ENCODE peak calls at places on chromosomes 5 and 9, in four cellular contexts. V is upper lobe of left lung, P is right lobe of liver, O is foreskin keratinocyte. G is an unnamed sample. For H3K27me3, the result is how much of the 10 kb centered on the place peaks cover.

GRCh38 chr5:57989378-57989777 is 470.5 kb downstream of the PLK2 start:
- ATAC-seq in V (no peak), P (no peak), O (peak), G (no peak)

GRCh38 chr9:23725279-23725946 is 100.6 kb downstream of the ELAVL2 start:
- ATAC-seq in V (no peak), P (no peak), O (no peak), G (no peak)

GRCh38 chr9:110180713-110181434 is 27.1 kb downstream of the C9orf152 start:
- ATAC-seq in V (peak), P (no peak), O (peak), G (peak)

GRCh38 chr5:93810780-93811179 is 69.4 kb upstream of the POU5F2 start:
- ATAC-seq in V (no peak), P (no peak), O (no peak), G (no peak)

GRCh38 chr5:127098246-127098645 is 24.9 kb upstream of the C5orf63 start:
- ATAC-seq in V (no peak), P (no peak), O (no peak), G (no peak)

GRCh38 chr5:143826909-143827514 is 15.1 kb downstream of the HMHB1 start:
- ATAC-seq in V (no peak), P (no peak), O (no peak), G (no peak)

GRCh38 chr5:112348387-112348786 is 70.7 kb downstream of the EPB41L4A start:
- ATAC-seq in V (no peak), P (no peak), O (no peak), G (no peak)

GRCh38 chr9:33227013-33227398 is 13.0 kb upstream of the SPINK4 start:
- ATAC-seq in V (peak), P (peak), O (no peak), G (peak)

GRCh38 chr9:124674651-124675050 is 96.5 kb downstream of the NR6A1 start:
- ATAC-seq in V (no peak), P (no peak), O (no peak), G (no peak)

GRCh38 chr5:1208743-1209551 is 7.6 kb downstream of the SLC6A19 start:
- ATAC-seq in V (peak), P (peak), O (no peak), G (no peak)

GRCh38 chr9:28735943-28736342 is 1162.7 kb upstream of the C9orf72 start:
- ATAC-seq in V (no peak), P (no peak), O (peak), G (no peak)

GRCh38 chr9:1042466-1042865 is 7.7 kb upstream of the DMRT2 start:
- ATAC-seq in V (peak), P (no peak), O (peak), G (no peak)

GRCh38 chr9:114988962-114989599 is 58.7 kb upstream of the TNFSF8 start:
- ATAC-seq in V (no peak), P (peak), O (peak), G (no peak)

GRCh38 chr5:168023190-168023589 is 268.3 kb upstream of the WWC1 start:
- ATAC-seq in V (no peak), P (no peak), O (no peak), G (no peak)

GRCh38 chr9:110178281-110178680 is 29.7 kb downstream of the C9orf152 start:
- ATAC-seq in V (no peak), P (no peak), O (no peak), G (no peak)

GRCh38 chr5:94615843-94616242 is 2.6 kb downstream of the KIAA0825 start:
- ATAC-seq in V (no peak), P (no peak), O (no peak), G (no peak)

GRCh38 chr9:129383415-129384088 is 205.5 kb upstream of the IER5L start:
- ATAC-seq in V (peak), P (peak), O (peak), G (peak)

GRCh38 chr5:179362355-179362754 is 17.1 kb upstream of the ADAMTS2 start:
- ATAC-seq in V (no peak), P (no peak), O (no peak), G (no peak)

GRCh38 chr9:69207503-69207902 is 33.4 kb downstream of the TJP2 start:
- ATAC-seq in V (no peak), P (peak), O (peak), G (no peak)

GRCh38 chr5:150618588-150619281 is 21.7 kb upstream of the SYNPO start:
- ATAC-seq in V (no peak), P (no peak), O (no peak), G (no peak)

GRCh38 chr5:152288499-152288898 is 116.6 kb downstream of the NMUR2 start:
- ATAC-seq in V (no peak), P (peak), O (no peak), G (peak)

GRCh38 chr9:18611946-18612345 is 138.0 kb downstream of the ADAMTSL1 start:
- ATAC-seq in V (no peak), P (no peak), O (no peak), G (no peak)

GRCh38 chr5:118906932-118907331 is 81.4 kb downstream of the DTWD2 start:
- ATAC-seq in V (no peak), P (no peak), O (no peak), G (no peak)

GRCh38 chr5:126003309-126003708 is 419.9 kb upstream of the GRAMD2B start:
- ATAC-seq in V (peak), P (no peak), O (no peak), G (no peak)

GRCh38 chr9:90024419-90024818 is 419.6 kb downstream of the GADD45G start:
- ATAC-seq in V (peak), P (peak), O (no peak), G (no peak)

GRCh38 chr9:137035507-137035834 is 3.6 kb upstream of the FUT7 start:
- ATAC-seq in V (no peak), P (peak), O (peak), G (no peak)

GRCh38 chr5:58455966-58456365 is 3.9 kb downstream of the PLK2 start:
- ATAC-seq in V (no peak), P (no peak), O (no peak), G (no peak)

GRCh38 chr5:77744116-77744515 is 32.0 kb downstream of the TBCA start:
- ATAC-seq in V (no peak), P (no peak), O (no peak), G (no peak)

GRCh38 chr5:123144096-123144495 is 55.1 kb downstream of the PRDM6 start:
- ATAC-seq in V (no peak), P (no peak), O (no peak), G (no peak)

GRCh38 chr5:141758316-141758965 is 76.4 kb upstream of the ARAP3 start:
- ATAC-seq in V (no peak), P (no peak), O (no peak), G (no peak)

GRCh38 chr5:141757402-141757801 is 75.4 kb upstream of the ARAP3 start:
- ATAC-seq in V (no peak), P (peak), O (peak), G (no peak)

GRCh38 chr5:141753143-141753970 is 71.3 kb upstream of the ARAP3 start:
- ATAC-seq in V (no peak), P (no peak), O (no peak), G (no peak)

GRCh38 chr5:141753971-141754713 is 72.1 kb upstream of the ARAP3 start:
- ATAC-seq in V (no peak), P (peak), O (peak), G (no peak)

DNA sequence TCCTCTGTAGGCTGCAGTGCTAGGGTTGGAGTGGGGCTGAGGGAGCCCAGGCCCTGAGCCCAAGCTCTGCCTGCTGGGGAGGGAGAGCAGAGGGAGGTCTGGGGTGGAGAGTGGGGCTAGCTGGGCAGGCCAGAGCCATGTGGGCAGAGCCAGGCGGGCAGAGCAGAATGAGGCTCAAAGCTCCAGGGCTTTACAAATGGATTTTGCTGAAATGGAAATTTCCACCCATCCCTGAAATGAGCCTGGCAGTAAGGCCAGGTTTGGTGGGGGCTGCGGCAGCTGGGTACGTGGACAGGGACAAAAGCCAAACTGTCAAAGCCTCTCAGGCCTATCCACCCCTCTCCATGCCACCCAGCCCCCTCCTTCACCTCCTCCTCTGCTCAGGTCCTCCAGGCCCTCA is 74.2 kb upstream of the ARAP3 start:
- ATAC-seq in V (no peak), P (no peak), O (no peak), G (no peak)
- H3K27me3 ChIP-seq in V (under half), P (under half), O (half or more), G (half or more)

DNA sequence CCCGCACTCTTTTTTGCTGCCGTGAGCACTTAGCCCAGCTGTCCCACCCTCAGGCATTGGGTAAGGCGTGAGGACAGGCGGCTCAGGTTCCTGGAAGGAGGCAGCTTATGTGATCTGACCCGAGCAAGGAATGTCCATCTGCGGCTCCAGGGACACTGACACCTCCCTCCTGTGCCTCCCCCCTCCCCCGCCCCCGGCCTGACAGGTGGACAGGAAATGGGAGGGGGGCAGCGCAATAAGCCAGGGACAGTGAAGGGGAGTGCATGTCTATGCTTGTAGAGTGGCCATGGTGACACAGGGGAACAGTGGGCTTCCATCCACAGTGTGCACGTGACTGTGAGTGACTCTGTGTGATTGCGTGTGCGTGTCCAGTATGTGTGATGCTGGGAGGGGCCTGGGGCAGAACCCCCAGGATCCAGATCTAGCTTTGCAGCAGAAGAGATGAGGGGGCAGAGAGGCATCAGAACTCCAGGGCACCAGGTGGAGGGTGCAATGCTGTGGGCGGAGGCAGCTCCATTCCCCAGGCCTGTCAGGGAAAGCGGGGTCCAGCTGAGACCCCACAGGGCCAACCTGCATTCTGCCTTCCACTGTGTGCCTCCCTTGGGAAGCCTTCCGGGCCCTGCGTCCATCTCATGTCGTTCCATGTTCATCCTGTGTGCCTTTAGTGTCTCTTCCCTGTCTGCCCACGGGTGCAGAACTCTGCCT is 30.5 kb downstream of the CNTFR start:
- ATAC-seq in V (no peak), P (no peak), O (no peak), G (no peak)
- H3K27ac ChIP-seq in V (no peak), P (no peak), O (no peak), G (no peak)

DNA sequence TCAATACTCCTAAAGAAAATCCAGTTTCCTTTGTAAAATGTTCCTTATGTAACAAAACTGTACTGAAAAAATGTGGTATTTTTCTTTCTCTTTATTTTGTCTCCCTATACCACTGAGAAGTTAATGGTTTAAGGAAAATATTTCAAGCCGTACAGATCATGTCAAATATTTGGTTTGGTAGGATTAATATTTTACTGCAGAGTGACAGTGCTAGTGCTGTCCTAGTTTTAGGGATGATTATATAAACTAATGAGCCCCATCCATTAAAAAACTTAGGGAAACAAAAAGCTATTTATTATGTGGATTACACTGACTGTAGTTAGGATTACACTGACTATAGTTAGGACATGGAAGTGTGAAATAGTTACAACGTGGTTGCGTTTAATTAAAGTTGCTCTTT is 209.1 kb downstream of the CD180 start:
- ATAC-seq in V (no peak), P (peak), O (no peak), G (no peak)
- H3K27me3 ChIP-seq in V (under half), P (under half), O (under half), G (under half)

DNA sequence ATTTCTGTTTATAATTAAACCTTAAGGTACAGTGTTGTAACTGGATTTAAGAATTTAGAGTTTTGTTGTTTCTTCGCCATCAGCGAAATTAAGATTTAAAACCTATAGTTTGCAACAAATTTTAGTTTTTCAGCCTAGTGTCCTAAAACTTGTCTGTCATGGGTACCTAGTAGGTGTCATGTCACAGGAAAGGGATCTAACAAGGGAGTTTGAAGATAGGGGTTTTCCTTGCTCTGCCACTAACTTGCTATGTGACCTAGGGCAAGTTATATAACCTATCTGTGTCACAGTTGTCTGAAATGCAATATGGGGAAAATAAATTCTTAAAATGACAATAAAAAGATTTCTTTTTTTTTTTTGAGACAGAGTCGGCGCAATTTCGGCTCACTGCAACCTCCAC is 9.2 kb upstream of the ABL1 start:
- ATAC-seq in V (no peak), P (no peak), O (no peak), G (no peak)
- H3K27ac ChIP-seq in V (no peak), P (no peak), O (no peak), G (peak)

DNA sequence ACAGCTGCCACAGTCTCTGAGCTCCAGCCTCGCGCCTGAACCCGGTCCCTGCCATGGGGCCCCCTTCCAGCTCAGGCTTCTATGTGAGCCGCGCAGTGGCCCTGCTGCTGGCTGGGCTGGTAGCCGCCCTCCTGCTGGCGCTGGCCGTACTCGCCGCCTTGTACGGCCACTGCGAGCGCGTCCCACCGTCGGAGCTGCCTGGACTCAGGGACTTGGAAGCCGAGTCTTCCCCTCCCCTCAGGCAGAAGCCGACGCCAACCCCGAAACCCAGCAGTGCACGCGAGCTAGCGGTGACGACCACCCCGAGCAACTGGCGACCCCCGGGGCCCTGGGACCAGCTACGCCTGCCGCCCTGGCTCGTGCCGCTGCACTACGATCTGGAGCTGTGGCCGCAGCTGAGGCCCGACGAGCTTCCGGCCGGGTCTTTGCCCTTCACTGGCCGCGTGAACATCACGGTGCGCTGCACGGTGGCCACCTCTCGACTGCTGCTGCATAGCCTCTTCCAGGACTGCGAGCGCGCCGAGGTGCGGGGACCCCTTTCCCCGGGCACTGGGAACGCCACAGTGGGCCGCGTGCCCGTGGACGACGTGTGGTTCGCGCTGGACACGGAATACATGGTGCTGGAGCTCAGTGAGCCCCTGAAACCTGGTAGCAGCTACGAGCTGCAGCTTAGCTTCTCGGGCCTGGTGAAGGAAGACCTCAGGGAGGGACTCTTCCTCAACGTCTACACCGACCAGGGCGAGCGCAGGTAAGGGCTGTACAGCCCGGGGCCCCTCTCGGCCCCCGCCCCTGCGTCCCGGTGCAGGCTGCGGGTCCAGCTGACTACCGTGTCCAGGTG is 509 bp downstream of the LVRN start:
- ATAC-seq in V (peak), P (peak), O (peak), G (peak)
- H3K27me3 ChIP-seq in V (under half), P (under half), O (half or more), G (half or more)

DNA sequence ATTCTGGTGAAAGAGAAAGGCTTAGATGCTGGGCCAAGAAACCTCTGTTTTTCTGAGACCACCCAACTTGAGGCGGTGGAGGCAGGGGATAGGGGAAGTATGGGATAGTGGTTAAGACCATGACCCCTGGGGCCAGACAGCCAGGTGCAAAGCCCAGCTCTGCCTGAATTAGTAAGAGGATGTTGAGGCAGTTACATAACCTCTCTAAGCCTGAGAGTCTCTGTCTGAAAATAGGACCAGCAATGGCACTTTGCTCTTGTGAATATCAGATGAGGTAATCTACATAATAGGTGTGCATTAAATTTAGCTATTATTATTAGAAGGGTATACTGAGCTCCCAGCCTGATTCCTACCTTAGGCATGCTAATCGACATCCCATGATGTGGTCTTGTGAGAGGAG is 68.2 kb downstream of the DOCK2 start:
- ATAC-seq in V (no peak), P (no peak), O (no peak), G (no peak)
- H3K27ac ChIP-seq in V (no peak), P (no peak), O (no peak), G (no peak)